ENCODE peak calls at places on chromosome 16, in seven cellular contexts. L, S, Y, U, M, E and P are unnamed samples.

GRCh38 chr16:4344659-4345438 is 6.3 kb downstream of the PAM16 start:
- DNase-seq in L (peak; percentile 77), S (peak; percentile 43), Y (peak; percentile 38), U (no peak), M (peak; percentile 33), E (no peak), P (no peak)

GRCh38 chr16:22388101-22388644 is 13.8 kb upstream of the CDR2 start:
- DNase-seq in L (no peak), S (no peak), Y (no peak), U (no peak), M (no peak), E (no peak), P (no peak)

GRCh38 chr16:57562669-57563486 is 20.4 kb downstream of the ADGRG5 start:
- DNase-seq in L (no peak), S (no peak), Y (no peak), U (no peak), M (no peak), E (peak; percentile 54), P (no peak)

GRCh38 chr16:57266531-57267268 is 17.8 kb downstream of the PLLP start:
- DNase-seq in L (no peak), S (no peak), Y (no peak), U (peak; percentile 60), M (no peak), E (no peak), P (no peak)

GRCh38 chr16:4411684-4412083 is 4.7 kb downstream of the CORO7 start:
- DNase-seq in L (no peak), S (peak; percentile 43), Y (no peak), U (no peak), M (peak; percentile 35), E (no peak), P (no peak)

GRCh38 chr16:87945351-87946042 is 5.7 kb upstream of the BANP start:
- DNase-seq in L (peak; percentile 94), S (peak; percentile 91), Y (peak; percentile 98), U (peak; percentile 55), M (peak; percentile 100), E (no peak), P (no peak)

GRCh38 chr16:19168173-19169080 is at the start of gene SYT17:
- DNase-seq in L (no peak), S (no peak), Y (no peak), U (no peak), M (peak; percentile 14), E (no peak), P (no peak)

GRCh38 chr16:83807327-83807709 is 460 bp upstream of the HSBP1 start:
- DNase-seq in L (no peak), S (no peak), Y (no peak), U (no peak), M (no peak), E (no peak), P (no peak)

GRCh38 chr16:78896280-78896679 is 704.3 kb downstream of the MAF start:
- DNase-seq in L (no peak), S (no peak), Y (no peak), U (peak; percentile 43), M (no peak), E (no peak), P (no peak)